ENCODE peak calls at places on chromosomes 1 and 21, in four cellular contexts. S is transverse colon, T is K562, B is HepG2. X is an unnamed sample.

GRCh38 chr1:42963378-42964005 is 4.8 kb upstream of the SLC2A1 start:
- DNase-seq in S (no peak), T (peak; percentile 98), B (peak; percentile 46), X (no peak)

GRCh38 chr1:92994105-92994712 is 32.9 kb upstream of the DIPK1A start:
- DNase-seq in S (peak; percentile 78), T (peak; percentile 70), B (peak; percentile 82), X (peak; percentile 64)

GRCh38 chr21:46191257-46191685 is 7.0 kb upstream of the SPATC1L start:
- DNase-seq in S (no peak), T (no peak), B (no peak), X (peak; percentile 19)

GRCh38 chr1:222911866-222912265 is 97.0 kb downstream of the DISP1 start:
- DNase-seq in S (no peak), T (no peak), B (no peak), X (no peak)

GRCh38 chr1:246782120-246782900 is 58.1 kb downstream of the SCCPDH start:
- DNase-seq in S (no peak), T (no peak), B (peak; percentile 55), X (no peak)

GRCh38 chr1:67159233-67159632 is 7.0 kb upstream of the IL23R start:
- DNase-seq in S (no peak), T (no peak), B (no peak), X (no peak)

GRCh38 chr21:45366931-45367401 is 38.0 kb upstream of the COL18A1 start:
- DNase-seq in S (peak; percentile 55), T (peak; percentile 77), B (peak; percentile 74), X (no peak)

GRCh38 chr1:22323846-22324504 is 127.7 kb upstream of the ZBTB40 start:
- DNase-seq in S (no peak), T (no peak), B (no peak), X (peak; percentile 28)

GRCh38 chr1:5690291-5690690 is 301.9 kb downstream of the NPHP4 start:
- DNase-seq in S (no peak), T (no peak), B (no peak), X (no peak)

GRCh38 chr1:19650416-19651140 is 6.5 kb downstream of the NBL1 start:
- DNase-seq in S (no peak), T (peak; percentile 49), B (no peak), X (peak; percentile 50)

GRCh38 chr21:14550200-14550599 is 4.1 kb upstream of the SAMSN1 start:
- DNase-seq in S (no peak), T (no peak), B (no peak), X (no peak)

GRCh38 chr1:961132-961652 is 808 bp downstream of the KLHL17 start:
- DNase-seq in S (no peak), T (peak; percentile 68), B (no peak), X (no peak)

GRCh38 chr1:152143147-152143845 is 15.7 kb downstream of the RPTN start:
- DNase-seq in S (no peak), T (no peak), B (no peak), X (no peak)

GRCh38 chr1:17831619-17832018 is 76.5 kb downstream of the ACTL8 start:
- DNase-seq in S (no peak), T (peak; percentile 54), B (peak; percentile 4), X (no peak)

GRCh38 chr1:15620155-15620545 is 2.9 kb downstream of the DDI2 start:
- DNase-seq in S (no peak), T (peak; percentile 53), B (no peak), X (no peak)

GRCh38 chr1:173406783-173407230 is 70.3 kb upstream of the PRDX6 start:
- DNase-seq in S (peak; percentile 45), T (no peak), B (no peak), X (no peak)

GRCh38 chr1:7886346-7886745 is 33.5 kb upstream of the UTS2 start:
- DNase-seq in S (no peak), T (no peak), B (no peak), X (no peak)

GRCh38 chr1:4986266-4986665 is 331.9 kb downstream of the AJAP1 start:
- DNase-seq in S (no peak), T (no peak), B (no peak), X (no peak)

GRCh38 chr1:6239950-6240768 is 3.8 kb upstream of the HES3 start:
- DNase-seq in S (no peak), T (no peak), B (peak; percentile 88), X (no peak)

GRCh38 chr21:45420623-45421041 is 15.7 kb downstream of the COL18A1 start:
- DNase-seq in S (no peak), T (no peak), B (no peak), X (no peak)

GRCh38 chr1:245874942-245875580 is 632.0 kb downstream of the SMYD3 start:
- DNase-seq in S (peak; percentile 63), T (peak; percentile 71), B (no peak), X (peak; percentile 19)

GRCh38 chr1:214199585-214199984 is 81.4 kb upstream of the SMYD2 start:
- DNase-seq in S (no peak), T (no peak), B (no peak), X (no peak)

GRCh38 chr1:27602510-27603319 is 1.2 kb downstream of the AHDC1 start:
- DNase-seq in S (peak; percentile 72), T (peak; percentile 87), B (no peak), X (peak; percentile 72)

GRCh38 chr1:31639543-31639942 is 5.1 kb downstream of the PEF1 start:
- DNase-seq in S (no peak), T (no peak), B (no peak), X (no peak)

GRCh38 chr1:28437924-28438699 is 67.7 kb upstream of the RCC1 start:
- DNase-seq in S (peak; percentile 73), T (peak; percentile 26), B (peak; percentile 96), X (peak; percentile 83)

GRCh38 chr1:149917590-149918144 is at the start of gene SV2A:
- DNase-seq in S (peak; percentile 53), T (no peak), B (peak; percentile 34), X (peak; percentile 38)

GRCh38 chr1:246609632-246610031 is 43.4 kb downstream of the CNST start:
- DNase-seq in S (no peak), T (no peak), B (no peak), X (no peak)

GRCh38 chr1:33181038-33181861 is 593 bp downstream of the TRIM62 start:
- DNase-seq in S (peak; percentile 57), T (no peak), B (no peak), X (no peak)

GRCh38 chr1:2588661-2589330 is 2.2 kb downstream of the PRXL2B start:
- DNase-seq in S (no peak), T (no peak), B (no peak), X (no peak)

GRCh38 chr1:2591233-2591580 is 4.6 kb downstream of the PRXL2B start:
- DNase-seq in S (no peak), T (no peak), B (no peak), X (no peak)

GRCh38 chr1:2589331-2590232 is 3.0 kb downstream of the PRXL2B start:
- DNase-seq in S (no peak), T (no peak), B (no peak), X (no peak)

GRCh38 chr1:2591581-2592261 is 5.1 kb downstream of the PRXL2B start:
- DNase-seq in S (no peak), T (no peak), B (no peak), X (peak; percentile 44)

DNA sequence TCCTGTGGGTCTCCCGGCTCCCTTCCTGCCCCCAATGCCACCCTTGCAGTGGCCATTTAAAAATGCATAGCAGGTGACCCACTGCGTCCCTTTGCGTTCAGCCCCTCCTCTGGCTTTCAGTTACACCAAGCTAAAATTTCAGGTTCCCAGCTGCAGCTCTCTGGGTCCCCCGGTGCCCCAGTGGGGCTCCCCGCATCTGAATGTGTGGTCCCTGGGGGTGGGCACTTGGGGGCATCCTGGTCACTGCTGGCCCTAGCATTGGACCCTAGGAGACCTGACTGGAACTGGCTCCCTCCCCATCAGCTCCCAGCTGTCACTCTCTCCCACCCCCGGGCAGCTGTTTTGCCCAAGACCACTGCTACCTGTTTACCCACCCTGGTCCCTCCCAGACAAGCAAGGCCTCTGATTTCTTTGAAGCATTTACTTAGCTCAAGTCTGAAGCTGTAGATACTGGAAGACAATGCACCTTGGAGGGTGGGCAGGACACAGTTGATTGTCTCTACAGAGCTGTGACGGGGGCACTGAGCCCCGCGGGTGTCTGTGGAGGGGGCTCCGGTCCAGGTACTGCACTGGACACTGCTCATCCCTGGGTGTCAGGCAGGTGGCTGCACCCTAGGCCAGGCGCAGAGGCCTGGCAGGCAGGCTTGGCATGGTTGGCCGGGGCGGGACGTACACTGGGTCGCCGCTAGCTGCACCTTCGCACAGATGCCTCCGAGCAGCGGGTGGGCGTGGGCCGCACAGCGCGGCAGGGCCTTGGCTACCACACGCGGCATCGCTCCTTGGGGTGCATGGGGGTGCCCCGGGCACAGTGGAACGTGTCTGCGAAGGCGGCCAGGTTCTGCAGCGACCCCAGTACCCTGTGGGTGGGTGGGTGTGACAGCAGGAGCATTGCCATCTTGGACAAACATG is 3.9 kb downstream of the PRXL2B start:
- DNase-seq in S (no peak), T (no peak), B (no peak), X (no peak)
- H3K4me1 ChIP-seq in S (peaks cover 37% of the 10 kb centered on the region), T (peaks cover 69% of the 10 kb centered on the region), B (peaks cover 20% of the 10 kb centered on the region), X (no peaks in the 10 kb centered on the region)

DNA sequence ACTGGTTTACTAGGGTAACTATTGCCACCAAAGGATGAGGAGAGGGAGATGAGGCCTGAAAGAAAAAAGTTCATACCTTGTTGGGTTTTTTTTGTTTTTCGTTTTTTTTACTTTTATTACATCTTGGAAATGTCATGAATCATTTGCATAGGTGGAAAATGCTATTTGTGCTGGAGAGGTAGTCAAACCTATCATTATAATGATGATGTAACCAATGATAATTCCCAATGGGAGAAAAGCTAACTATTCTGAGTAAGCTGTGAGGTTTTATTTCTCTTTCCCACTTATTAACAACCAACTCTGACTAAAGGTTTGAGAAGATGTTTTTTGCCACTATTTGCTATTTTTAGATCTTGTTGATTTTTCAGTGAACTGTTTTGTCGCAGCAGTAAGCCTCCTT is 29.0 kb downstream of the SH3GLB1 start:
- DNase-seq in S (no peak), T (no peak), B (no peak), X (no peak)
- H3K27me3 ChIP-seq in S (no peaks in the 10 kb centered on the region), T (no peaks in the 10 kb centered on the region), B (no peaks in the 10 kb centered on the region), X (no peaks in the 10 kb centered on the region)

GRCh38 chr1:166133857-166134256 is 32.9 kb downstream of the FAM78B start:
- DNase-seq in S (no peak), T (no peak), B (no peak), X (no peak)
- TF ChIP-seq POLR2AphosphoS5 in S (no peak), T (no peak), B (no peak), X (no peak)

DNA sequence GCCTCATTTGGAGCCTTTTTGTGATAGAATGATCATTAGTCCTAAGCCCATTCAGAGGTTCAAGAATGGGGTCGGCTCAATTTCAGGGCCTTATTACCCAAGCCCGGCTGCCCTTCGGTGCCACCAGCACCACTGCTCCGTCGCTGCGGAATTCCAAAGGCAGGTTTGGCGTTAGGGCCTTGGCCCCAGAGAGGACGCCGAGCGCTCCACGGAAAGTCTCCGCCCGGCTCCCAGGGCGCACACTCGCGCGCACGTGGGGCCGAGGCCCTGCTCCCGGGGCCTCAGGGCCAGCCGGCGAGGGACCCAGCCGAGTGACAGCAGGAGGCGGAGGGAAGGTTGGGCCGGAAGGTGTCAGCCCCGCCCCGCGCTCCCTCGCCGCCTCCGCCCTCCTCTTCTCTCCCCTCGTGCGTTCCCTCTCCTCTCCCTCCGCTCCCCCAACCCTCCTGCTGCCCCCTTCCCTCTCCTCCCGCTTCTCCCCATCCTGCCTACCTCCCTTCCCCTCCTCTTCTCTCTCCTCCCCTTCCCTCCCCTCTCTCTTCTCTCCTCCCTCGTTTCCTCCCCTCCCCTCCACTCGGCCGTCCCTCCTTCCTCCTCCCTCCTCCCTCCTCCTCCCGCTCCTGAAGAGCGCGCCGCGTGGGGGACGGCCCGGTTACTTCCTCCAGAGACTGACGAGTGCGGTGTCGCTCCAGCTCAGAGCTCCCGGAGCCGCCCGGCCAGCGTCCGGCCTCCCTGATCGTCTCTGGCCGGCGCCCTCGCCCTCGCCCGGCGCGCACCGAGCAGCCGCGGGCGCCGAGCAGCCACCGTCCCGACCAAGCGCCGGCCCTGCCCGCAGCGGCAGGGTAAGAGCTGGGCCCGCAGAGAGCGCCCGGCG is at the start of gene ETS2:
- DNase-seq in S (peak; percentile 93), T (peak; percentile 93), B (peak; percentile 84), X (peak; percentile 82)
- H3K4me1 ChIP-seq in S (peaks cover 54% of the 10 kb centered on the region), T (peaks cover 43% of the 10 kb centered on the region), B (peaks cover 78% of the 10 kb centered on the region), X (no peaks in the 10 kb centered on the region)